ENCODE peak calls at places on chromosome 19, in eight cellular contexts. D, H, X, B, C, Y, G and U are unnamed samples.

GRCh38 chr19:29188289-29188688 is 24.7 kb downstream of the UQCRFS1 start:
- DNase-seq in D (no peak), H (no peak), X (no peak), B (no peak), C (no peak), Y (no peak), G (no peak), U (no peak)

GRCh38 chr19:3175761-3176714 is 2.5 kb upstream of the S1PR4 start:
- DNase-seq in D (peak), H (peak), X (no peak), B (peak), C (no peak), Y (peak), G (no peak), U (peak)

GRCh38 chr19:5070922-5071321 is 102.0 kb downstream of the KDM4B start:
- DNase-seq in D (no peak), H (no peak), X (no peak), B (no peak), C (no peak), Y (no peak), G (no peak), U (no peak)

GRCh38 chr19:34504809-34505291 is 23.3 kb downstream of the WTIP start:
- DNase-seq in D (no peak), H (no peak), X (no peak), B (no peak), C (no peak), Y (no peak), G (no peak), U (no peak)

GRCh38 chr19:45508681-45508930 is 1.3 kb downstream of the VASP start:
- DNase-seq in D (no peak), H (no peak), X (no peak), B (no peak), C (no peak), Y (no peak), G (no peak), U (no peak)

GRCh38 chr19:53880716-53881481 is 1.1 kb upstream of the PRKCG start:
- DNase-seq in D (no peak), H (no peak), X (no peak), B (no peak), C (no peak), Y (no peak), G (no peak), U (no peak)

GRCh38 chr19:48638831-48639381 is 1.7 kb upstream of the DBP start:
- DNase-seq in D (no peak), H (no peak), X (no peak), B (no peak), C (no peak), Y (no peak), G (no peak), U (no peak)

GRCh38 chr19:40646564-40647254 is 43.7 kb downstream of the NUMBL start:
- DNase-seq in D (peak), H (no peak), X (no peak), B (no peak), C (no peak), Y (no peak), G (no peak), U (no peak)

GRCh38 chr19:48965806-48966540 is 864 bp downstream of the FTL start:
- DNase-seq in D (peak), H (no peak), X (peak), B (peak), C (peak), Y (peak), G (peak), U (peak)

GRCh38 chr19:41904118-41904870 is 21.3 kb downstream of the ARHGEF1 start:
- DNase-seq in D (peak), H (no peak), X (no peak), B (no peak), C (no peak), Y (no peak), G (no peak), U (no peak)

GRCh38 chr19:49489601-49490167 is 2.3 kb downstream of the RPL13A start:
- DNase-seq in D (no peak), H (no peak), X (no peak), B (no peak), C (peak), Y (peak), G (no peak), U (peak)

GRCh38 chr19:19900124-19900523 is 622 bp upstream of the ZNF93 start:
- DNase-seq in D (no peak), H (no peak), X (no peak), B (no peak), C (peak), Y (no peak), G (no peak), U (no peak)

GRCh38 chr19:3270908-3271307 is 46.4 kb downstream of the CELF5 start:
- DNase-seq in D (no peak), H (no peak), X (peak), B (no peak), C (no peak), Y (peak), G (peak), U (no peak)

GRCh38 chr19:35719402-35720162 is 1.8 kb downstream of the KMT2B start:
- DNase-seq in D (no peak), H (no peak), X (no peak), B (no peak), C (no peak), Y (no peak), G (no peak), U (no peak)

GRCh38 chr19:46537136-46538097 is 41.8 kb upstream of the PNMA8B start:
- DNase-seq in D (peak), H (no peak), X (peak), B (no peak), C (peak), Y (peak), G (peak), U (peak)

GRCh38 chr19:56838930-56839664 is 1.4 kb downstream of the PEG3 start:
- DNase-seq in D (peak), H (no peak), X (no peak), B (no peak), C (no peak), Y (peak), G (peak), U (no peak)

GRCh38 chr19:19997656-19998268 is 41.5 kb downstream of the ZNF682 start:
- DNase-seq in D (no peak), H (no peak), X (peak), B (peak), C (no peak), Y (peak), G (peak), U (no peak)